ENCODE peak calls at places on chromosome 22, in ten cellular contexts. R, N, J, M, L, V, W, U, T and O are unnamed samples. For H3K4me1, the result is how much of the 10 kb centered on the place peaks cover.

GRCh38 chr22:32411829-32412592 is at the start of gene RTCB:
- DNase-seq in R (peak), N (peak), J (peak), M (peak), L (peak), V (peak), W (peak), U (peak), T (peak), O (peak)

GRCh38 chr22:47337161-47337621 is 574.7 kb downstream of the TBC1D22A start:
- DNase-seq in R (no peak), N (peak), J (no peak), M (no peak), L (no peak), V (no peak), W (no peak), U (no peak), T (no peak), O (no peak)

GRCh38 chr22:19287076-19287724 is 4.3 kb downstream of the CLTCL1 start:
- DNase-seq in R (no peak), N (peak), J (no peak), M (no peak), L (no peak), V (no peak), W (no peak), U (no peak), T (no peak), O (no peak)

GRCh38 chr22:35380013-35380412 is 883 bp upstream of the HMOX1 start:
- DNase-seq in R (no peak), N (peak), J (no peak), M (no peak), L (no peak), V (no peak), W (no peak), U (no peak), T (no peak), O (no peak)

GRCh38 chr22:26658161-26658560 is 773 bp downstream of the MIAT start:
- DNase-seq in R (no peak), N (no peak), J (no peak), M (no peak), L (no peak), V (no peak), W (no peak), U (no peak), T (no peak), O (no peak)

GRCh38 chr22:50620861-50621490 is 7.0 kb downstream of the ARSA start:
- DNase-seq in R (no peak), N (no peak), J (no peak), M (no peak), L (no peak), V (no peak), W (no peak), U (peak), T (no peak), O (peak)

GRCh38 chr22:17120281-17120680 is 879 bp downstream of the TMEM121B start:
- DNase-seq in R (no peak), N (peak), J (no peak), M (peak), L (peak), V (peak), W (no peak), U (peak), T (peak), O (peak)

GRCh38 chr22:26536056-26536761 is 23.9 kb upstream of the TFIP11 start:
- DNase-seq in R (no peak), N (no peak), J (no peak), M (no peak), L (no peak), V (no peak), W (no peak), U (no peak), T (no peak), O (no peak)

GRCh38 chr22:49979587-49980264 is 19.2 kb downstream of the PIM3 start:
- DNase-seq in R (no peak), N (peak), J (no peak), M (no peak), L (peak), V (peak), W (no peak), U (no peak), T (no peak), O (peak)

GRCh38 chr22:50342651-50343540 is at the start of gene PPP6R2:
- DNase-seq in R (no peak), N (peak), J (peak), M (peak), L (peak), V (peak), W (peak), U (peak), T (peak), O (peak)

GRCh38 chr22:32202539-32203180 is 2.2 kb downstream of the RFPL2 start:
- DNase-seq in R (no peak), N (peak), J (no peak), M (peak), L (peak), V (peak), W (no peak), U (peak), T (peak), O (no peak)

GRCh38 chr22:38982008-38982927 is at the start of gene APOBEC3B:
- DNase-seq in R (peak), N (peak), J (peak), M (peak), L (peak), V (peak), W (peak), U (peak), T (peak), O (peak)

GRCh38 chr22:39362271-39362670 is 12.5 kb downstream of the SYNGR1 start:
- DNase-seq in R (no peak), N (no peak), J (no peak), M (no peak), L (no peak), V (peak), W (no peak), U (no peak), T (no peak), O (no peak)

GRCh38 chr22:27880778-27881394 is 38.2 kb downstream of the PITPNB start:
- DNase-seq in R (no peak), N (peak), J (no peak), M (no peak), L (no peak), V (no peak), W (no peak), U (peak), T (peak), O (no peak)

GRCh38 chr22:25067851-25068421 is 115.4 kb downstream of the KIAA1671 start:
- DNase-seq in R (peak), N (no peak), J (no peak), M (no peak), L (peak), V (no peak), W (no peak), U (peak), T (no peak), O (no peak)

GRCh38 chr22:44620129-44620840 is 81.7 kb upstream of the PRR5 start:
- DNase-seq in R (peak), N (peak), J (no peak), M (peak), L (peak), V (peak), W (peak), U (peak), T (peak), O (peak)

GRCh38 chr22:39592104-39593060 is 21.8 kb downstream of the CACNA1I start:
- DNase-seq in R (peak), N (peak), J (no peak), M (no peak), L (no peak), V (peak), W (peak), U (no peak), T (no peak), O (peak)

GRCh38 chr22:19848298-19849224 is 6.1 kb downstream of the GNB1L start:
- DNase-seq in R (no peak), N (no peak), J (no peak), M (no peak), L (peak), V (peak), W (peak), U (no peak), T (no peak), O (peak)

GRCh38 chr22:27952779-27953178 is 33.7 kb upstream of the PITPNB start:
- DNase-seq in R (no peak), N (peak), J (no peak), M (no peak), L (no peak), V (no peak), W (no peak), U (no peak), T (no peak), O (no peak)

GRCh38 chr22:45008853-45009751 is 703 bp downstream of the PHF21B start:
- DNase-seq in R (no peak), N (no peak), J (no peak), M (peak), L (no peak), V (peak), W (no peak), U (no peak), T (peak), O (peak)

GRCh38 chr22:30408388-30409101 is 11.7 kb downstream of the SEC14L2 start:
- DNase-seq in R (no peak), N (peak), J (no peak), M (no peak), L (no peak), V (no peak), W (no peak), U (no peak), T (no peak), O (no peak)

GRCh38 chr22:29268511-29269229 is 602 bp downstream of the EWSR1 start:
- DNase-seq in R (no peak), N (peak), J (no peak), M (peak), L (peak), V (peak), W (peak), U (peak), T (peak), O (peak)

GRCh38 chr22:28441720-28442263 is 237.8 kb downstream of the TTC28 start:
- DNase-seq in R (no peak), N (no peak), J (no peak), M (no peak), L (no peak), V (no peak), W (no peak), U (no peak), T (peak), O (no peak)

GRCh38 chr22:50148166-50148500 is 22.4 kb upstream of the PANX2 start:
- DNase-seq in R (no peak), N (no peak), J (no peak), M (peak), L (no peak), V (no peak), W (no peak), U (no peak), T (no peak), O (no peak)

GRCh38 chr22:29037340-29037932 is 24.2 kb downstream of the C22orf31 start:
- DNase-seq in R (no peak), N (no peak), J (no peak), M (no peak), L (no peak), V (no peak), W (no peak), U (no peak), T (no peak), O (no peak)

GRCh38 chr22:40898850-40899357 is 37.0 kb upstream of the DNAJB7 start:
- DNase-seq in R (no peak), N (peak), J (no peak), M (no peak), L (no peak), V (no peak), W (no peak), U (peak), T (no peak), O (no peak)

GRCh38 chr22:44180706-44181032 is at the start of gene PARVG:
- DNase-seq in R (no peak), N (no peak), J (no peak), M (no peak), L (no peak), V (peak), W (no peak), U (peak), T (no peak), O (no peak)

GRCh38 chr22:47176573-47177333 is 414.3 kb downstream of the TBC1D22A start:
- DNase-seq in R (no peak), N (no peak), J (peak), M (peak), L (peak), V (peak), W (peak), U (no peak), T (no peak), O (peak)

GRCh38 chr22:26964642-26965041 is 307.3 kb downstream of the MIAT start:
- DNase-seq in R (no peak), N (no peak), J (no peak), M (no peak), L (no peak), V (no peak), W (no peak), U (no peak), T (no peak), O (no peak)

DNA sequence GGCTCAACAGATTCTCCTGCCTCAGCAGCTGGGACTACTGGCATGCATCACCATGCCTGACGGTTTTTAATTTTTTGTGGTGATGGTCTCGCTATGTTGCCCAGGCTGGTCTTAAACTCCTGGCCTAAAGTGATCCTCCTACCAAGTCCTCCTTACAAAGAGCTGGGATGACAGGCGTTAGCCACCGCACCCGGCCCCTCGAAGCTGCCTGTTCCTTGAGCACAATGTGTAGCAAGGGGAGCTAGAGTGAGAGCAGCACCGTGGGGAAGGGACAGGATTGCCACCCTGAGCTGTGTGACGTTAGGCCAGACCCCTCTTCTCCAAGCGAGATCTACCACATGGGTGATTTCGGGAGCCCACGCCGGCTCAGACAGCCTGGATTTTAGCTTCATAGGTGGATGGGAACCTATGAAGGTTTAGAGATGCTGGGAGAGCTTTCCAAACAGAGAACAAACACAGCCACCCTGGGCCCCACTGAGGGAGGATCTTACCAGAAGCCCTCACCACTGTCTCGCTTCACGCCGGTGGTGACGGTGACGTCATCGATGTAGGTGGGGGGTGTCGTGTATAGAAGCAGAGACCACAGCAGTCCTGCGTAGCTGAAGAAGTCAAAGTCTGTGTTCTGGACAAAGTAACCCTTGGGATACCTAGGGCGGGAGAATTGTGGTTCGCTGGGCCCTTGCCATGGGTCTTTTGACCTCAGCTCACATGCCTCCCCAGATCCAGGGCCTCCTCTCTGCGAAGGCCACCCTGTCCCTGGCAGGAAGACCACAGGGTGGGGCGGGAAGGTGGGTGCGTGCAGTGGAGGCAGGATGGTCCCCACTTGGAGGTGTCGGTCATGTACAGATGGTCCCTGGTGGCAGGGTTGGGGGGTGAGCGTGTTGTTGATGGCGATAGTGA is 23.1 kb downstream of the RGL4 start:
- DNase-seq in R (no peak), N (no peak), J (no peak), M (no peak), L (no peak), V (no peak), W (no peak), U (no peak), T (no peak), O (peak)
- H3K4me1 ChIP-seq in R (under half), N (under half), J (under half), M (under half), L (under half), V (under half), W (under half), U (under half), T (under half), O (under half)

GRCh38 chr22:22882033-22882717 is 5.4 kb upstream of the IGLL5 start:
- DNase-seq in R (no peak), N (no peak), J (no peak), M (no peak), L (no peak), V (peak), W (no peak), U (no peak), T (no peak), O (peak)
- H3K4me3 ChIP-seq in R (no peak), N (no peak), J (no peak), M (no peak), L (no peak), V (no peak), W (no peak), U (no peak), T (no peak), O (no peak)

DNA sequence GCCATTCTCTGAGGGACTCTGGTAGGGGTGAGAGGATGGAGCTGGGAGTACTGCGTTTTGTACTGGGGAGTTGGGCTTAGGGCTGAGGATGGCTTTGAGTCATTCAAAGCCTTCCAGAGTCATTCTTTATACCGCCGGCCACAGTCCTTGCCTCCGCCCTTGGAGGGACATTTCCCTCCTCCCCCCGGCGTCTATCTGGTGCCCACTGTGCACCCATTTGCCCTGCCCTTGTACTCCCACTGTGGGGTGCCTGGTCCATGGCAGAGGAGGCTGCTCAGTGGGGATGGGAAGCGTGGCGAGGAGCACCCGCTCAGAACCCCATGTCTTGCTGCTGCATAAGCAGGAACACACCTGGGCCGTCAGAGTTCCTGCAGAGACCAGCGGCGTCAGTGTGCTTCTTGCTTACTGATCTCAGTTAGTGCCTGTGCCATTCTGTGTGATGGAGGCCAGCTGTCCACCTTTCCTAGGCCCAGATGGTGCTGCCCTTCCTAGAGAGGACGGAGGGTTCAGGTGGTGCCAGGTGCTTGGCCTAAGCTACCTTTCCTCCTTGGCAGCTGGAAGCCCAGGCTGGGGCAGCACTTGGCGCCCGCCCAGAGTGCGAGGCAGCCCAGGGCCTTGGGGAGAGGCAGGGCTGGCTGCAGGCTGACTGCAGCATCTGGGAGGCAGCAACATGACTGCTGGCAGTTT is 23.3 kb upstream of the TMEM191C start:
- DNase-seq in R (no peak), N (no peak), J (peak), M (peak), L (no peak), V (peak), W (peak), U (no peak), T (no peak), O (peak)
- H3K27ac ChIP-seq in R (no peak), N (no peak), J (no peak), M (no peak), L (no peak), V (peak), W (no peak), U (no peak), T (peak), O (no peak)

DNA sequence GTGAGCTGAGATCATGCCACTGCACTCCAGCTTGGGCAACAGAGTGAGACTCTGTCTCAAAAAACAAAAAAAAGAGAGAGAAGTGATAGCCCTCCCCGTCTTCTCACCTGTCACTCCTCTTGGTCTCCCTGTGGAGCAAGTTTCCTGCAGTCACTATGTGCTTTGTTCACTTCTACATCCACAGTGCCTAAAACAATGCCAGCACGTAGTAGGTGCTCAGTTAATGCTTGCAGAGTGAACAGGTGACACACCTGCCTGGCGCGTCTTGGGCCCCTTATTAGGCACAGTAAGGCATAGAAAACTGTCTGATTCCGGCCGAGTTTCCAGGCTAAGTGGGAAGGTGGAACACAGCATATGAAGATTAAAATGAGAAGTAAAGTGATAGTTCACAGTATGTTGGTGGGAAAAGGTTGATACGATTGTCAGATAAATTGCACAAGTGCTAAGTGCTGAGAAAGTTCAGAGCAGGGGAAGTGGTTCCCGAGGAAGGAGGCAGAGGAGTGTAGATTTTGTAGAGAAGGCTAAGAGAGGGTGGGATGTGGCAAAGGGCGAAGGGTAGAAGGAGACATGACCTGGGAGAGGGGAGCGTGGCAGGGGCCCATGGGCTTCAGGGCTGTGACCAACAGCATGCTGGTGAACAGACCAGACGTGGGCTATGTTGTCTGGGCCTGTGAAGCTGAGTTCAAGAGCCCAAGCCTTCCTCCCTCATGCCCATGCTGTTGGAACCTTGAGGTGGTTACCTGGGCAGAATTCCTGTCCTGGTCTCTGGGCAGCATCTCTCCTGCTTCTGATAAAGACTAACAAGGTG is 41.9 kb downstream of the BCR start:
- DNase-seq in R (no peak), N (no peak), J (no peak), M (peak), L (peak), V (no peak), W (no peak), U (no peak), T (no peak), O (peak)
- H3K4me1 ChIP-seq in R (half or more), N (under half), J (half or more), M (half or more), L (half or more), V (under half), W (half or more), U (half or more), T (under half), O (half or more)

GRCh38 chr22:42343136-42343484 is 72.7 kb upstream of the TCF20 start:
- DNase-seq in R (no peak), N (no peak), J (no peak), M (no peak), L (no peak), V (no peak), W (no peak), U (no peak), T (no peak), O (no peak)
- H3K4me3 ChIP-seq in R (peak), N (peak), J (peak), M (peak), L (peak), V (peak), W (peak), U (no peak), T (peak), O (no peak)

GRCh38 chr22:33455036-33455435 is 396.9 kb upstream of the SYN3 start:
- DNase-seq in R (no peak), N (no peak), J (no peak), M (no peak), L (no peak), V (no peak), W (no peak), U (no peak), T (no peak), O (no peak)

GRCh38 chr22:33450756-33451155 is 392.6 kb upstream of the SYN3 start:
- DNase-seq in R (no peak), N (no peak), J (no peak), M (no peak), L (no peak), V (no peak), W (no peak), U (no peak), T (no peak), O (no peak)

GRCh38 chr22:33447733-33448132 is 389.6 kb upstream of the SYN3 start:
- DNase-seq in R (no peak), N (peak), J (no peak), M (no peak), L (no peak), V (no peak), W (no peak), U (no peak), T (no peak), O (no peak)

GRCh38 chr22:33451851-33452469 is 393.8 kb upstream of the SYN3 start:
- DNase-seq in R (no peak), N (no peak), J (no peak), M (no peak), L (no peak), V (no peak), W (no peak), U (no peak), T (no peak), O (no peak)
- H3K27ac ChIP-seq in R (no peak), N (no peak), J (no peak), M (no peak), L (no peak), V (no peak), W (no peak), U (no peak), T (no peak), O (no peak)